ENCODE peak calls at places on chromosomes 12 and 14, in ten cellular contexts. G is astrocyte of the spinal cord, B is GM10248, U is OCI-LY7, N is pancreas, L is WERI-Rb-1, C is nephron progenitor cell, V is neural crest cell, P is dorsolateral prefrontal cortex, Y is heart left ventricle. R is an unnamed sample.

GRCh38 chr14:105294142-105294597 is 6.6 kb downstream of the BRF1 start:
- DNase-seq in C (no peak), V (no peak), U (peak; percentile 71), N (no peak), L (no peak), G (peak; percentile 65), Y (peak; percentile 80), B (no peak), P (peak; percentile 54), R (no peak)

GRCh38 chr12:110966081-110966760 is 45.8 kb upstream of the MYL2 start:
- DNase-seq in B (no peak), U (no peak), C (no peak), N (no peak), G (no peak), Y (no peak), V (no peak), L (peak; percentile 95), P (no peak), R (no peak)

GRCh38 chr12:65533177-65533883 is 254.8 kb downstream of the MSRB3 start:
- DNase-seq in Y (no peak), U (no peak), L (no peak), P (no peak), N (no peak), C (peak; percentile 24), G (peak; percentile 64), V (no peak), B (no peak), R (no peak)

GRCh38 chr12:117380083-117380482 is 18.7 kb upstream of the NOS1 start:
- DNase-seq in G (no peak), L (no peak), N (no peak), P (no peak), V (no peak), B (no peak), C (no peak), U (peak; percentile 15), Y (no peak), R (no peak)

GRCh38 chr14:99792551-99793212 is 531 bp upstream of the EML1 start:
- DNase-seq in N (peak; percentile 35), C (no peak), Y (peak; percentile 72), P (peak; percentile 53), L (peak; percentile 33), V (peak; percentile 32), B (no peak), G (peak; percentile 31), U (no peak), R (no peak)

GRCh38 chr12:88153959-88154358 is 11.9 kb downstream of the TMTC3 start:
- DNase-seq in G (peak; percentile 76), U (peak; percentile 30), Y (no peak), V (no peak), B (no peak), P (no peak), N (no peak), C (no peak), L (no peak), R (no peak)

GRCh38 chr14:80388980-80389711 is 177.8 kb upstream of the DIO2 start:
- DNase-seq in C (no peak), V (no peak), U (no peak), N (no peak), G (peak; percentile 93), P (no peak), B (no peak), L (no peak), Y (no peak), R (no peak)

GRCh38 chr12:7411343-7411742 is 32.6 kb downstream of the CD163L1 start:
- DNase-seq in Y (no peak), N (no peak), C (no peak), G (no peak), L (no peak), P (no peak), U (peak; percentile 2), B (no peak), V (no peak), R (no peak)

DNA sequence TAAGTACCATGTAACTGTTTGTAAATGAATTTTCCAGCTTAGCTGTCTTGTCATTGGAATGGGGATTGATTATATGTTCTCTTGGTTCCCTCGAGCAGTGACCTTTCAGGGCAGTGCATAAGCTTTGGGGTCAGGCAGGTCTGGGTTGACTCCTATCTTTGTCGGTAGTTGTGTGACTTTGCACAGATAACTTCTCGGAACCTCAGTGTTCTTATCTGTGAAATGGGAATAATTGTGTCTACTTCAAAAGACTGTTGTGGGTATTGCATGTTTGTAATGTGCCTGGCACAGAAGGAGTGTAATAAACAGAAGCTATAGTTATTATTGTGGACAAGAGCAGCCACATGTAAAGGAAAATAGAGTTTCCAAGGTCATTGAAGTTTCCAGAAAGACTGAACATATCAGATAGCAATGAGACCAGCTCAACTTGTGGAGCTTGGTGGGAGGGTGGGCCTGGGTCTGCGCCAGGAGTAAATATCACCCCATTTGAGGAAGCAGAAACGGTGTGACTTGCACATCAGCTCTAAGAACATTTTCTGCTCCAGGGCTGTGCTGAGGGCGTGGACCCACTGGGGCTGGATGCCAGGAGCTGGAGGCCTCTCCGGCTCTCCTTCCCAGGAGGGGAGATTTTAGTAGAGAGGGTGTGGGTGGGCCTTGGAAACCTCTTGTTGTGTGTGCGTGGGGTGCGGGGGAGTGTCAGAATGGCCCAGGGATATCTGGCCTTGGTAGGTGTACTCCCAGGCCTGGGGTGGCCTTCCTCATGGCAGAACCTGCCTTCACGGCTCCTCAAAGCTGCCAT is 19.8 kb downstream of the FOS start:
- DNase-seq in B (no peak), V (no peak), G (no peak), C (no peak), P (no peak), U (no peak), Y (peak; percentile 73), L (no peak), N (no peak), R (no peak)
- TF ChIP-seq CTCF in B (no peak), V (no peak), G (no peak), C (no peak), P (no peak), U (no peak), Y (no peak), L (no peak), N (no peak), R (no peak)

DNA sequence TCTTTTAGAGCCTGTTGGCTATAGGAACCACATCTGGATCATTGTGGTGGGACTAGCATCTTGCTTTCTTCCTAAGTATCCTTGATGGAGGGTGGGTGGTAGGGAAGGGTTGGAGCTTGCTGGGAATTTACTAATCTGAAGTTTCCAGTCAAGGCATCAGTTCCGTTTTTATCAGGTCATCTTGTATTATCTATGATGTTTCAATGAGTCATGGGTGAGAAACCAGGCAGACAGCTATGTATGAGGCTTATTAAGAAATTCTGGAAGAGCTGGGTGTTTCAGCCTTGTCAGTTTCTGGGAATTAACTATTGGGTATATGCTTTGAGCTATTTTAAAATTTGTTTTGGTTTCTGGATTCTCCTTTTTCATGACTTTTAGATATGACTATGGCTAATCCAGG is 11.3 kb downstream of the TSFM start:
- DNase-seq in C (no peak), V (no peak), B (no peak), Y (no peak), G (peak; percentile 50), N (no peak), L (no peak), P (no peak), U (no peak), R (no peak)
- TF ChIP-seq CTCF in C (no peak), V (no peak), B (no peak), Y (no peak), G (no peak), N (no peak), L (no peak), P (no peak), U (no peak), R (no peak)

DNA sequence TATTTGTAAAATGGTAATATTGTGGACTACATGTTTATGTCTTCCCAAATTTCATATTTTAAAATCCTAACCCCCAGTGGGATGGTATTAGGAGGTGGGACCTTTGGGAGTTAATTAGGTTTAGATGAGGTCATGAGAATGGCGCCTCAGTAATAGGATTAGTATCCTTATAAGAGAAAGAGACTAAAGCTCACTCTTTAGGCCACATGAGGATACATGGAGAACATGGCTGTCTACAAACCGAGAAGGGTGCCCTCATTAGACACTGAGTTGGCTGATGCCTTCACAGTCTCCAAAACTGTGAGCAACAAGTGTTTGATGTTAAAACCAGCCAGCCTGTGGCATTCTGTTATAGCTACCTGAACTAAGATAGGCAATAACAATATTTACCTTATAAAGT is 58.3 kb upstream of the OTOGL start:
- DNase-seq in Y (no peak), L (peak; percentile 17), N (no peak), P (no peak), U (no peak), B (no peak), G (no peak), V (no peak), C (no peak), R (no peak)
- TF ChIP-seq CTCF in Y (no peak), L (no peak), N (no peak), P (no peak), U (no peak), B (no peak), G (no peak), V (no peak), C (no peak), R (no peak)

GRCh38 chr12:11580125-11580751 is 69.2 kb upstream of the ETV6 start:
- DNase-seq in N (peak; percentile 24), P (no peak), V (no peak), Y (no peak), B (peak; percentile 32), L (no peak), G (peak; percentile 77), U (peak; percentile 37), C (no peak), R (no peak)
- TF ChIP-seq CTCF in N (no peak), P (no peak), V (no peak), Y (no peak), B (no peak), L (no peak), G (no peak), U (peak; percentile 37), C (no peak), R (no peak)

GRCh38 chr12:67413577-67413976 is 144.4 kb downstream of the CAND1 start:
- DNase-seq in B (no peak), U (no peak), Y (no peak), L (no peak), N (no peak), C (no peak), V (no peak), P (no peak), G (no peak), R (no peak)
- TF ChIP-seq CTCF in B (no peak), U (no peak), Y (no peak), L (no peak), N (no peak), C (no peak), V (no peak), P (no peak), G (no peak), R (no peak)